ENCODE peak calls at places on chromosomes 1 and 21, in ten cellular contexts. One of them, this sample, is unnamed. For H3K27me3, the result is how much of the 10 kb centered on the place peaks cover.

GRCh38 chr1:100622037-100622436 is 84.1 kb downstream of the GPR88 start:
- DNase-seq in transverse colon: no peak
- DNase-seq in Caco-2: no peak
- DNase-seq in dorsolateral prefrontal cortex: no peak
- DNase-seq in ovary: peak
- DNase-seq in CD8-positive, alpha-beta memory T cell: no peak
- DNase-seq in CD4-positive, alpha-beta memory T cell: no peak
- DNase-seq in K562: no peak
- DNase-seq in SJCRH30: peak
- DNase-seq in esophagus muscularis mucosa: no peak
- DNase-seq in this sample: peak

GRCh38 chr1:47842228-47842627 is 155.0 kb downstream of the TRABD2B start:
- DNase-seq in K562: no peak
- DNase-seq in CD8-positive, alpha-beta memory T cell: no peak
- DNase-seq in Caco-2: peak
- DNase-seq in dorsolateral prefrontal cortex: no peak
- DNase-seq in esophagus muscularis mucosa: no peak
- DNase-seq in ovary: no peak
- DNase-seq in transverse colon: peak
- DNase-seq in SJCRH30: no peak
- DNase-seq in CD4-positive, alpha-beta memory T cell: no peak
- DNase-seq in this sample: peak

GRCh38 chr1:113307771-113308451 is 82.4 kb upstream of the MAGI3 start:
- DNase-seq in CD8-positive, alpha-beta memory T cell: no peak
- DNase-seq in SJCRH30: no peak
- DNase-seq in dorsolateral prefrontal cortex: no peak
- DNase-seq in Caco-2: no peak
- DNase-seq in transverse colon: no peak
- DNase-seq in K562: no peak
- DNase-seq in CD4-positive, alpha-beta memory T cell: no peak
- DNase-seq in ovary: no peak
- DNase-seq in esophagus muscularis mucosa: no peak
- DNase-seq in this sample: no peak

GRCh38 chr1:184210048-184210447 is 158.5 kb downstream of the TSEN15 start:
- DNase-seq in ovary: no peak
- DNase-seq in CD8-positive, alpha-beta memory T cell: no peak
- DNase-seq in esophagus muscularis mucosa: peak
- DNase-seq in transverse colon: no peak
- DNase-seq in SJCRH30: no peak
- DNase-seq in dorsolateral prefrontal cortex: no peak
- DNase-seq in K562: no peak
- DNase-seq in Caco-2: no peak
- DNase-seq in CD4-positive, alpha-beta memory T cell: no peak
- DNase-seq in this sample: no peak

GRCh38 chr1:56105397-56105796 is 474.0 kb downstream of the PLPP3 start:
- DNase-seq in CD8-positive, alpha-beta memory T cell: no peak
- DNase-seq in CD4-positive, alpha-beta memory T cell: no peak
- DNase-seq in dorsolateral prefrontal cortex: no peak
- DNase-seq in K562: no peak
- DNase-seq in ovary: no peak
- DNase-seq in Caco-2: no peak
- DNase-seq in transverse colon: no peak
- DNase-seq in SJCRH30: no peak
- DNase-seq in esophagus muscularis mucosa: no peak
- DNase-seq in this sample: no peak

GRCh38 chr1:236759252-236759859 is 35.7 kb upstream of the MTR start:
- DNase-seq in CD8-positive, alpha-beta memory T cell: peak
- DNase-seq in dorsolateral prefrontal cortex: no peak
- DNase-seq in esophagus muscularis mucosa: no peak
- DNase-seq in CD4-positive, alpha-beta memory T cell: peak
- DNase-seq in Caco-2: no peak
- DNase-seq in transverse colon: no peak
- DNase-seq in K562: peak
- DNase-seq in ovary: no peak
- DNase-seq in SJCRH30: no peak
- DNase-seq in this sample: peak

GRCh38 chr21:29985866-29986265 is 46.1 kb upstream of the GRIK1 start:
- DNase-seq in CD4-positive, alpha-beta memory T cell: no peak
- DNase-seq in K562: no peak
- DNase-seq in dorsolateral prefrontal cortex: no peak
- DNase-seq in ovary: no peak
- DNase-seq in transverse colon: no peak
- DNase-seq in esophagus muscularis mucosa: no peak
- DNase-seq in SJCRH30: no peak
- DNase-seq in CD8-positive, alpha-beta memory T cell: no peak
- DNase-seq in Caco-2: no peak
- DNase-seq in this sample: no peak

GRCh38 chr1:236181059-236181458 is 38.7 kb downstream of the GPR137B start:
- DNase-seq in ovary: no peak
- DNase-seq in CD4-positive, alpha-beta memory T cell: no peak
- DNase-seq in dorsolateral prefrontal cortex: no peak
- DNase-seq in esophagus muscularis mucosa: no peak
- DNase-seq in Caco-2: no peak
- DNase-seq in transverse colon: no peak
- DNase-seq in SJCRH30: no peak
- DNase-seq in CD8-positive, alpha-beta memory T cell: no peak
- DNase-seq in K562: no peak
- DNase-seq in this sample: no peak

DNA sequence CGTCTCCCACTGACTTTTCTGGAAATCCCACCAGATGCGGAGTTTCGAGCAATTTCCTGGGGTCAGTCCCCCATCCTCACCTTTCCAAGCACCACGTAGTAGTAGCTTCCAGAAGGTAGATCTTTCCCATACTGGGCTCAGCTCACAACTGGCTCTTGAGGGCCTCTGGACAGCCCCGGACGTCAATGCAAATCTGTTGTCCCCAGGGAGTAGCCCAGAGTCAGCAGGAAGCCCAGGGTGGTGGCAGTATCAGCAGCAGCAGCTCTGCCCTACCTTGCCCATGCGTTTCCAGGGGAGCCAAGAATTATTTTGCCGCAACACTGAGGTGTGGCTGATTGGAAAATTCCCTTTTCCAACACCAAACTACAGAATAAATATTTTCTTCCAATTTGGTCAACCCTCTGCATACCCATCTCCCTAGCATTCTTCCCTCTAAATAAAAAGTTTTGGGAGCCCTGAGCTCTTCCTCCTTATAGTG is 70.3 kb downstream of the CD46 start:
- DNase-seq in Caco-2: no peak
- DNase-seq in ovary: no peak
- DNase-seq in K562: no peak
- DNase-seq in esophagus muscularis mucosa: no peak
- DNase-seq in dorsolateral prefrontal cortex: no peak
- DNase-seq in CD8-positive, alpha-beta memory T cell: no peak
- DNase-seq in transverse colon: peak
- DNase-seq in SJCRH30: no peak
- DNase-seq in CD4-positive, alpha-beta memory T cell: no peak
- DNase-seq in this sample: peak
- H3K4me3 ChIP-seq in Caco-2: no peak
- H3K4me3 ChIP-seq in ovary: peak
- H3K4me3 ChIP-seq in K562: no peak
- H3K4me3 ChIP-seq in esophagus muscularis mucosa: peak
- H3K4me3 ChIP-seq in dorsolateral prefrontal cortex: peak
- H3K4me3 ChIP-seq in CD8-positive, alpha-beta memory T cell: peak
- H3K4me3 ChIP-seq in transverse colon: peak
- H3K4me3 ChIP-seq in SJCRH30: no peak
- H3K4me3 ChIP-seq in CD4-positive, alpha-beta memory T cell: peak
- H3K4me3 ChIP-seq in this sample: no peak

GRCh38 chr1:161258439-161259386 is at the start of gene PCP4L1:
- DNase-seq in ovary: peak
- DNase-seq in Caco-2: peak
- DNase-seq in transverse colon: peak
- DNase-seq in CD8-positive, alpha-beta memory T cell: peak
- DNase-seq in K562: no peak
- DNase-seq in esophagus muscularis mucosa: no peak
- DNase-seq in SJCRH30: no peak
- DNase-seq in dorsolateral prefrontal cortex: peak
- DNase-seq in CD4-positive, alpha-beta memory T cell: peak
- DNase-seq in this sample: peak

GRCh38 chr1:161259765-161260164 is 1.2 kb downstream of the PCP4L1 start:
- DNase-seq in SJCRH30: no peak
- DNase-seq in dorsolateral prefrontal cortex: no peak
- DNase-seq in K562: no peak
- DNase-seq in esophagus muscularis mucosa: no peak
- DNase-seq in transverse colon: no peak
- DNase-seq in CD4-positive, alpha-beta memory T cell: no peak
- DNase-seq in ovary: no peak
- DNase-seq in Caco-2: no peak
- DNase-seq in CD8-positive, alpha-beta memory T cell: no peak
- DNase-seq in this sample: no peak

GRCh38 chr1:161260939-161261858 is 2.7 kb downstream of the PCP4L1 start:
- DNase-seq in CD8-positive, alpha-beta memory T cell: no peak
- DNase-seq in SJCRH30: no peak
- DNase-seq in K562: no peak
- DNase-seq in dorsolateral prefrontal cortex: no peak
- DNase-seq in transverse colon: no peak
- DNase-seq in Caco-2: no peak
- DNase-seq in ovary: no peak
- DNase-seq in esophagus muscularis mucosa: no peak
- DNase-seq in CD4-positive, alpha-beta memory T cell: no peak
- DNase-seq in this sample: no peak

GRCh38 chr1:161260346-161260745 is 1.8 kb downstream of the PCP4L1 start:
- DNase-seq in ovary: no peak
- DNase-seq in transverse colon: no peak
- DNase-seq in Caco-2: no peak
- DNase-seq in K562: no peak
- DNase-seq in esophagus muscularis mucosa: no peak
- DNase-seq in CD4-positive, alpha-beta memory T cell: no peak
- DNase-seq in CD8-positive, alpha-beta memory T cell: no peak
- DNase-seq in dorsolateral prefrontal cortex: no peak
- DNase-seq in SJCRH30: peak
- DNase-seq in this sample: no peak

GRCh38 chr1:161261859-161262225 is 3.3 kb downstream of the PCP4L1 start:
- DNase-seq in esophagus muscularis mucosa: no peak
- DNase-seq in transverse colon: no peak
- DNase-seq in dorsolateral prefrontal cortex: no peak
- DNase-seq in CD8-positive, alpha-beta memory T cell: no peak
- DNase-seq in CD4-positive, alpha-beta memory T cell: no peak
- DNase-seq in K562: no peak
- DNase-seq in ovary: no peak
- DNase-seq in SJCRH30: no peak
- DNase-seq in Caco-2: no peak
- DNase-seq in this sample: no peak
- H3K27me3 ChIP-seq in esophagus muscularis mucosa: under half
- H3K27me3 ChIP-seq in transverse colon: under half
- H3K27me3 ChIP-seq in dorsolateral prefrontal cortex: under half
- H3K27me3 ChIP-seq in CD8-positive, alpha-beta memory T cell: under half
- H3K27me3 ChIP-seq in CD4-positive, alpha-beta memory T cell: under half
- H3K27me3 ChIP-seq in K562: under half
- H3K27me3 ChIP-seq in ovary: under half
- H3K27me3 ChIP-seq in SJCRH30: under half
- H3K27me3 ChIP-seq in Caco-2: under half
- H3K27me3 ChIP-seq in this sample: under half

GRCh38 chr21:27582246-27582945 is 615.5 kb upstream of the ADAMTS5 start:
- DNase-seq in SJCRH30: no peak
- DNase-seq in esophagus muscularis mucosa: no peak
- DNase-seq in transverse colon: no peak
- DNase-seq in ovary: no peak
- DNase-seq in CD8-positive, alpha-beta memory T cell: no peak
- DNase-seq in dorsolateral prefrontal cortex: no peak
- DNase-seq in Caco-2: no peak
- DNase-seq in K562: no peak
- DNase-seq in CD4-positive, alpha-beta memory T cell: no peak
- DNase-seq in this sample: no peak
- H3K4me3 ChIP-seq in SJCRH30: no peak
- H3K4me3 ChIP-seq in esophagus muscularis mucosa: no peak
- H3K4me3 ChIP-seq in transverse colon: no peak
- H3K4me3 ChIP-seq in ovary: no peak
- H3K4me3 ChIP-seq in CD8-positive, alpha-beta memory T cell: no peak
- H3K4me3 ChIP-seq in dorsolateral prefrontal cortex: no peak
- H3K4me3 ChIP-seq in Caco-2: no peak
- H3K4me3 ChIP-seq in K562: no peak
- H3K4me3 ChIP-seq in CD4-positive, alpha-beta memory T cell: no peak
- H3K4me3 ChIP-seq in this sample: no peak

GRCh38 chr1:110069302-110070281 is 880 bp downstream of the ALX3 start:
- DNase-seq in dorsolateral prefrontal cortex: no peak
- DNase-seq in SJCRH30: no peak
- DNase-seq in esophagus muscularis mucosa: no peak
- DNase-seq in ovary: no peak
- DNase-seq in transverse colon: no peak
- DNase-seq in K562: no peak
- DNase-seq in CD8-positive, alpha-beta memory T cell: peak
- DNase-seq in Caco-2: no peak
- DNase-seq in CD4-positive, alpha-beta memory T cell: no peak
- DNase-seq in this sample: peak

GRCh38 chr1:110065841-110066240 is 4.6 kb downstream of the ALX3 start:
- DNase-seq in CD8-positive, alpha-beta memory T cell: no peak
- DNase-seq in Caco-2: no peak
- DNase-seq in transverse colon: no peak
- DNase-seq in SJCRH30: no peak
- DNase-seq in dorsolateral prefrontal cortex: no peak
- DNase-seq in K562: no peak
- DNase-seq in CD4-positive, alpha-beta memory T cell: no peak
- DNase-seq in ovary: no peak
- DNase-seq in esophagus muscularis mucosa: no peak
- DNase-seq in this sample: no peak

GRCh38 chr1:110067429-110067956 is 3.0 kb downstream of the ALX3 start:
- DNase-seq in Caco-2: no peak
- DNase-seq in transverse colon: no peak
- DNase-seq in CD4-positive, alpha-beta memory T cell: no peak
- DNase-seq in SJCRH30: no peak
- DNase-seq in esophagus muscularis mucosa: no peak
- DNase-seq in dorsolateral prefrontal cortex: no peak
- DNase-seq in K562: no peak
- DNase-seq in ovary: no peak
- DNase-seq in CD8-positive, alpha-beta memory T cell: no peak
- DNase-seq in this sample: peak

GRCh38 chr1:110068646-110069301 is 1.7 kb downstream of the ALX3 start:
- DNase-seq in Caco-2: no peak
- DNase-seq in esophagus muscularis mucosa: no peak
- DNase-seq in dorsolateral prefrontal cortex: no peak
- DNase-seq in ovary: no peak
- DNase-seq in K562: no peak
- DNase-seq in SJCRH30: no peak
- DNase-seq in CD4-positive, alpha-beta memory T cell: peak
- DNase-seq in transverse colon: no peak
- DNase-seq in CD8-positive, alpha-beta memory T cell: peak
- DNase-seq in this sample: peak

DNA sequence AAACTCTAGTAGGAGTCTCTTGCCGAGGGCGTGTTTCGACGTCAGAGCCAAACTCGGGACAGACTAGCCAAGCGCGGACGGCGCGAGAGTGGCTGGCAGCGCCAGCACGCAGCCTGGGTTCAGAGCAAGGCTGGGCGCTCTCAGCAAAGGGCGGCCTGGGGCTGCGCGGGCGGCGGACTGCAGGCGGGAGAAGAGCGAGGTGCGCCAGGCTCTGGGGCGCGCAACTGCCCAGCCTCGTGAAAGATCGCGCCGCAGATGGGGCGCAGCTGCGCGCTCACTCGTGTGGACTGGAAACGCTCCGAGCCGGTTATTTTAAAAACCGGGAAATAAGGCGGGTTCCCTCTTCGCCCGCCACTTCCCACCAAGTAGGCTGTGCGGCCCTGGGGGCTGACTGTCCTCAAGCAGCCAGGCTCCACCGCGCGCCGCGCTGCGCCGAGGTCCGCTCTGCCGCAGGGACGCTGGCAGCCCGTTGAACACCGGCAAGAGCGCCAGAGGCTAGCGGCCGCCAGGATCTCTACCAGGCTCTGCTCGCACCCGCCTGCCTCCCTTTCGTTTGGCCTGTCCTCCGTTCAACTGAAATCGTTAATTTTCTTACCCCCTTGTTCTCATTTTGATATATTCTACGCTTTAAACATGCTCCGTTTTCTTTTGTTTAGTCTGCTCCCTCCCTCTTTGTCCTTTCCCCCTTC is 2.4 kb downstream of the ALX3 start:
- DNase-seq in CD4-positive, alpha-beta memory T cell: no peak
- DNase-seq in ovary: no peak
- DNase-seq in SJCRH30: no peak
- DNase-seq in Caco-2: no peak
- DNase-seq in transverse colon: no peak
- DNase-seq in dorsolateral prefrontal cortex: no peak
- DNase-seq in CD8-positive, alpha-beta memory T cell: peak
- DNase-seq in esophagus muscularis mucosa: no peak
- DNase-seq in K562: no peak
- DNase-seq in this sample: peak
- H3K27me3 ChIP-seq in CD4-positive, alpha-beta memory T cell: under half
- H3K27me3 ChIP-seq in ovary: under half
- H3K27me3 ChIP-seq in SJCRH30: under half
- H3K27me3 ChIP-seq in Caco-2: under half
- H3K27me3 ChIP-seq in transverse colon: half or more
- H3K27me3 ChIP-seq in dorsolateral prefrontal cortex: under half
- H3K27me3 ChIP-seq in CD8-positive, alpha-beta memory T cell: under half
- H3K27me3 ChIP-seq in esophagus muscularis mucosa: under half
- H3K27me3 ChIP-seq in K562: under half
- H3K27me3 ChIP-seq in this sample: half or more